ENCODE peak calls at places on chromosome 3, in four cellular contexts. P is posterior vena cava, A is NCI-H774, N is B cell. J is an unnamed sample.

GRCh38 chr3:133448478-133449122 is 48.7 kb downstream of the BFSP2 start:
- DNase-seq in P (no peak), A (no peak), N (peak), J (peak)

GRCh38 chr3:56915969-56916586 is 114.3 kb upstream of the ARHGEF3 start:
- DNase-seq in P (no peak), A (no peak), N (peak), J (peak)

GRCh38 chr3:149153402-149153801 is 24.0 kb downstream of the HPS3 start:
- DNase-seq in P (no peak), A (no peak), N (no peak), J (no peak)

GRCh38 chr3:69948246-69948862 is 51.2 kb upstream of the SAMMSON start:
- DNase-seq in P (no peak), A (no peak), N (no peak), J (no peak)

GRCh38 chr3:178306427-178307115 is 229.7 kb upstream of the KCNMB2 start:
- DNase-seq in P (no peak), A (no peak), N (no peak), J (no peak)

GRCh38 chr3:94734201-94734600 is 671.3 kb downstream of the NSUN3 start:
- DNase-seq in P (no peak), A (no peak), N (no peak), J (no peak)

GRCh38 chr3:183515968-183516851 is 39.3 kb downstream of the KLHL6 start:
- DNase-seq in P (no peak), A (no peak), N (peak), J (no peak)

GRCh38 chr3:8443829-8444791 is 57.5 kb upstream of the LMCD1 start:
- DNase-seq in P (peak), A (peak), N (no peak), J (no peak)

GRCh38 chr3:7288133-7288532 is 427.2 kb downstream of the GRM7 start:
- DNase-seq in P (no peak), A (no peak), N (no peak), J (no peak)

GRCh38 chr3:45280971-45281370 is 54.9 kb upstream of the TMEM158 start:
- DNase-seq in P (no peak), A (no peak), N (no peak), J (no peak)

GRCh38 chr3:22922317-22922716 is 280.8 kb upstream of the UBE2E2 start:
- DNase-seq in P (no peak), A (peak), N (no peak), J (no peak)

GRCh38 chr3:47856669-47857068 is 53.7 kb downstream of the DHX30 start:
- DNase-seq in P (peak), A (no peak), N (no peak), J (no peak)

GRCh38 chr3:128081846-128082245 is 29.6 kb downstream of the SEC61A1 start:
- DNase-seq in P (no peak), A (no peak), N (no peak), J (no peak)

GRCh38 chr3:14832975-14833722 is 14.4 kb downstream of the FGD5 start:
- DNase-seq in P (no peak), A (no peak), N (no peak), J (no peak)

GRCh38 chr3:16258177-16258576 is 6.6 kb downstream of the DPH3 start:
- DNase-seq in P (no peak), A (no peak), N (no peak), J (no peak)

GRCh38 chr3:11170052-11170770 is 15.9 kb downstream of the HRH1 start:
- DNase-seq in P (no peak), A (no peak), N (no peak), J (no peak)

GRCh38 chr3:46895204-46895660 is 17.7 kb downstream of the PTH1R start:
- DNase-seq in P (peak), A (no peak), N (peak), J (peak)

GRCh38 chr3:196502775-196503181 is 790 bp downstream of the RNF168 start:
- DNase-seq in P (peak), A (peak), N (peak), J (no peak)

GRCh38 chr3:56787784-56788256 is 13.9 kb downstream of the ARHGEF3 start:
- DNase-seq in P (no peak), A (no peak), N (no peak), J (no peak)

GRCh38 chr3:58630081-58630709 is 36.4 kb downstream of the FAM3D start:
- DNase-seq in P (no peak), A (peak), N (peak), J (peak)

GRCh38 chr3:37024092-37024491 is 30.8 kb downstream of the MLH1 start:
- DNase-seq in P (no peak), A (no peak), N (no peak), J (no peak)

GRCh38 chr3:161851941-161852566 is 355.4 kb downstream of the OTOL1 start:
- DNase-seq in P (peak), A (peak), N (no peak), J (peak)

GRCh38 chr3:177739461-177739860 is 542.2 kb upstream of the TBL1XR1 start:
- DNase-seq in P (no peak), A (no peak), N (no peak), J (no peak)

GRCh38 chr3:194369522-194370279 is at the start of gene LRRC15:
- DNase-seq in P (no peak), A (no peak), N (no peak), J (no peak)

GRCh38 chr3:175941352-175941751 is 1082.2 kb downstream of the NAALADL2 start:
- DNase-seq in P (no peak), A (no peak), N (no peak), J (no peak)

J was measured in GM19239.